ENCODE peak calls at places on chromosomes 2 and 18, in seven cellular contexts. R, D, Y, M, P, S and H are unnamed samples.

GRCh38 chr18:79952996-79953559 is 1.6 kb upstream of the SLC66A2 start:
- DNase-seq in R (no peak), D (no peak), Y (no peak), M (no peak), P (no peak), S (no peak), H (no peak)

GRCh38 chr2:79292231-79292785 is 132.8 kb upstream of the REG3A start:
- DNase-seq in R (peak; percentile 70), D (no peak), Y (no peak), M (no peak), P (no peak), S (peak; percentile 46), H (no peak)

GRCh38 chr2:170715062-170715931 is at the start of gene SP5:
- DNase-seq in R (no peak), D (no peak), Y (peak; percentile 48), M (peak; percentile 67), P (peak; percentile 54), S (no peak), H (peak; percentile 3)

GRCh38 chr2:240319855-240320560 is 115.5 kb upstream of the GPC1 start:
- DNase-seq in R (no peak), D (no peak), Y (peak; percentile 80), M (peak; percentile 53), P (peak; percentile 97), S (no peak), H (peak; percentile 46)

GRCh38 chr2:74690571-74690970 is 36.5 kb downstream of the SEMA4F start:
- DNase-seq in R (peak; percentile 21), D (peak; percentile 54), Y (no peak), M (peak; percentile 81), P (peak; percentile 78), S (peak; percentile 22), H (peak; percentile 51)

GRCh38 chr2:75100011-75100680 is 99.2 kb downstream of the TACR1 start:
- DNase-seq in R (no peak), D (no peak), Y (no peak), M (peak; percentile 61), P (peak; percentile 14), S (peak; percentile 48), H (peak; percentile 48)

GRCh38 chr18:76943542-76944339 is 121.4 kb downstream of the ZNF236 start:
- DNase-seq in R (no peak), D (no peak), Y (no peak), M (peak; percentile 83), P (peak; percentile 91), S (no peak), H (peak; percentile 62)

GRCh38 chr2:19439081-19439480 is 80.7 kb upstream of the OSR1 start:
- DNase-seq in R (no peak), D (no peak), Y (no peak), M (no peak), P (no peak), S (no peak), H (no peak)

GRCh38 chr2:84486436-84487115 is 27.5 kb upstream of the SUCLG1 start:
- DNase-seq in R (no peak), D (no peak), Y (no peak), M (no peak), P (peak; percentile 47), S (no peak), H (no peak)

GRCh38 chr2:195304310-195304709 is 352.7 kb upstream of the SLC39A10 start:
- DNase-seq in R (no peak), D (no peak), Y (no peak), M (no peak), P (peak; percentile 64), S (no peak), H (no peak)

GRCh38 chr2:106280653-106281202 is 86.6 kb upstream of the UXS1 start:
- DNase-seq in R (no peak), D (no peak), Y (no peak), M (no peak), P (no peak), S (no peak), H (no peak)

GRCh38 chr2:12797815-12798214 is 81.1 kb downstream of the TRIB2 start:
- DNase-seq in R (no peak), D (no peak), Y (no peak), M (no peak), P (peak; percentile 72), S (no peak), H (peak; percentile 75)

GRCh38 chr2:170840717-170841210 is 24.1 kb downstream of the GAD1 start:
- DNase-seq in R (no peak), D (no peak), Y (no peak), M (no peak), P (no peak), S (no peak), H (no peak)

GRCh38 chr2:148475626-148476025 is 168.9 kb upstream of the EPC2 start:
- DNase-seq in R (no peak), D (no peak), Y (no peak), M (no peak), P (no peak), S (no peak), H (no peak)

GRCh38 chr2:149860276-149860921 is 272.8 kb upstream of the MMADHC start:
- DNase-seq in R (no peak), D (no peak), Y (no peak), M (peak; percentile 79), P (peak; percentile 97), S (peak; percentile 16), H (peak; percentile 94)

GRCh38 chr18:44548291-44549221 is 132.1 kb upstream of the SETBP1 start:
- DNase-seq in R (no peak), D (no peak), Y (no peak), M (peak; percentile 43), P (peak; percentile 39), S (no peak), H (no peak)

GRCh38 chr2:22692751-22693150 is 692.2 kb upstream of the KLHL29 start:
- DNase-seq in R (no peak), D (no peak), Y (no peak), M (no peak), P (no peak), S (no peak), H (no peak)

GRCh38 chr2:14587119-14587518 is 45.4 kb upstream of the LRATD1 start:
- DNase-seq in R (no peak), D (no peak), Y (no peak), M (peak; percentile 9), P (no peak), S (no peak), H (no peak)

GRCh38 chr2:47076586-47077441 is 78.3 kb downstream of the STPG4 start:
- DNase-seq in R (no peak), D (no peak), Y (no peak), M (peak; percentile 95), P (peak; percentile 95), S (no peak), H (peak; percentile 90)

GRCh38 chr2:1518891-1519530 is 105.7 kb downstream of the TPO start:
- DNase-seq in R (no peak), D (no peak), Y (peak; percentile 63), M (no peak), P (peak; percentile 67), S (no peak), H (no peak)

GRCh38 chr2:17830053-17831034 is 14.1 kb downstream of the MSGN1 start:
- DNase-seq in R (peak; percentile 71), D (no peak), Y (peak; percentile 68), M (peak; percentile 88), P (peak; percentile 79), S (peak; percentile 50), H (peak; percentile 63)

GRCh38 chr18:8717011-8717770 is 11.8 kb downstream of the MTCL1 start:
- DNase-seq in R (no peak), D (no peak), Y (no peak), M (no peak), P (no peak), S (no peak), H (no peak)

GRCh38 chr2:200357845-200358244 is 51.4 kb downstream of the SPATS2L start:
- DNase-seq in R (no peak), D (no peak), Y (no peak), M (peak; percentile 49), P (no peak), S (no peak), H (no peak)

GRCh38 chr2:16327311-16327710 is 338.3 kb downstream of the CYRIA start:
- DNase-seq in R (no peak), D (no peak), Y (no peak), M (no peak), P (no peak), S (no peak), H (no peak)

GRCh38 chr2:173349295-173349694 is 5.4 kb upstream of the CDCA7 start:
- DNase-seq in R (no peak), D (no peak), Y (no peak), M (no peak), P (no peak), S (no peak), H (no peak)

GRCh38 chr2:73295751-73296400 is 2.5 kb upstream of the EGR4 start:
- DNase-seq in R (no peak), D (no peak), Y (no peak), M (no peak), P (no peak), S (no peak), H (no peak)

GRCh38 chr2:212537311-212538155 is 1.1 kb downstream of the ERBB4 start:
- DNase-seq in R (peak; percentile 26), D (no peak), Y (peak; percentile 37), M (peak; percentile 32), P (no peak), S (peak; percentile 50), H (no peak)

GRCh38 chr18:10140461-10140911 is 226.7 kb downstream of the VAPA start:
- DNase-seq in R (no peak), D (no peak), Y (no peak), M (peak; percentile 43), P (no peak), S (no peak), H (no peak)